ENCODE peak calls at places on chromosomes 5 and 9, in ten cellular contexts. X is NCI-H1417; A is fibroblast of the aortic adventitia; W is AG04449; N is iPS DF 6.9; T is activated CD8-positive, alpha-beta memory T cell treated with anti-CD3 and anti-CD28 coated beads for 1 hour; J is astrocyte of the spinal cord; P is aorta; D is dermis microvascular lymphatic vessel endothelial cell; S is sciatic nerve. G is an unnamed sample.

GRCh38 chr9:128702445-128702948 is at the start of gene PKN3:
- DNase-seq in X (peak; percentile 26), A (peak; percentile 73), W (no peak), N (no peak), T (no peak), J (peak; percentile 79), P (peak; percentile 94), D (peak; percentile 86), S (peak; percentile 93), G (peak; percentile 83)

GRCh38 chr5:126446498-126447224 is 23.5 kb downstream of the GRAMD2B start:
- DNase-seq in X (no peak), A (peak; percentile 73), W (peak; percentile 80), N (no peak), T (no peak), J (peak; percentile 67), P (no peak), D (no peak), S (no peak), G (no peak)

GRCh38 chr5:126464959-126465358 is 41.8 kb downstream of the GRAMD2B start:
- DNase-seq in X (peak; percentile 45), A (no peak), W (no peak), N (no peak), T (no peak), J (no peak), P (no peak), D (no peak), S (no peak), G (no peak)

GRCh38 chr9:68844623-68845612 is 139.9 kb downstream of the PIP5K1B start:
- DNase-seq in X (peak; percentile 27), A (peak; percentile 39), W (no peak), N (no peak), T (no peak), J (peak; percentile 2), P (peak; percentile 62), D (peak; percentile 39), S (no peak), G (peak; percentile 15)

GRCh38 chr9:2662496-2662895 is 40.9 kb downstream of the VLDLR start:
- DNase-seq in X (no peak), A (no peak), W (no peak), N (peak; percentile 33), T (no peak), J (no peak), P (no peak), D (peak; percentile 8), S (no peak), G (no peak)

GRCh38 chr9:125748511-125749099 is 1.4 kb downstream of the PBX3 start:
- DNase-seq in X (no peak), A (peak; percentile 44), W (no peak), N (no peak), T (no peak), J (peak; percentile 21), P (peak; percentile 46), D (no peak), S (no peak), G (no peak)

GRCh38 chr5:61659221-61659696 is 327.2 kb downstream of the ZSWIM6 start:
- DNase-seq in X (no peak), A (no peak), W (no peak), N (peak; percentile 60), T (no peak), J (no peak), P (no peak), D (no peak), S (no peak), G (no peak)

GRCh38 chr5:177455036-177455660 is 8.5 kb downstream of the PRR7 start:
- DNase-seq in X (peak; percentile 85), A (peak; percentile 47), W (no peak), N (no peak), T (peak; percentile 79), J (peak; percentile 71), P (peak; percentile 81), D (peak; percentile 69), S (peak; percentile 86), G (peak; percentile 75)

GRCh38 chr5:148957591-148958202 is 105.2 kb downstream of the SH3TC2 start:
- DNase-seq in X (peak; percentile 37), A (peak; percentile 41), W (no peak), N (no peak), T (peak; percentile 8), J (peak; percentile 46), P (no peak), D (peak; percentile 66), S (no peak), G (peak; percentile 66)

GRCh38 chr5:76367623-76368366 is 35.3 kb upstream of the IQGAP2 start:
- DNase-seq in X (no peak), A (no peak), W (no peak), N (no peak), T (no peak), J (no peak), P (no peak), D (no peak), S (no peak), G (no peak)

GRCh38 chr5:35133186-35133585 is 85.4 kb upstream of the AGXT2 start:
- DNase-seq in X (no peak), A (no peak), W (no peak), N (no peak), T (no peak), J (no peak), P (no peak), D (no peak), S (no peak), G (no peak)

GRCh38 chr9:124749811-124750210 is 21.3 kb downstream of the NR6A1 start:
- DNase-seq in X (no peak), A (no peak), W (no peak), N (no peak), T (no peak), J (peak; percentile 38), P (no peak), D (no peak), S (no peak), G (no peak)

GRCh38 chr5:154456540-154456939 is 10.7 kb downstream of the SAP30L start:
- DNase-seq in X (no peak), A (no peak), W (no peak), N (no peak), T (no peak), J (no peak), P (no peak), D (no peak), S (no peak), G (no peak)

GRCh38 chr5:113249216-113249615 is 185.6 kb downstream of the TSSK1B start:
- DNase-seq in X (no peak), A (peak; percentile 73), W (no peak), N (no peak), T (no peak), J (peak; percentile 78), P (no peak), D (peak; percentile 46), S (no peak), G (peak; percentile 87)

GRCh38 chr5:17154211-17154996 is 63.0 kb upstream of the BASP1 start:
- DNase-seq in X (no peak), A (peak; percentile 77), W (no peak), N (no peak), T (no peak), J (peak; percentile 68), P (no peak), D (peak; percentile 67), S (no peak), G (peak; percentile 72)

GRCh38 chr5:120454094-120454798 is 9.9 kb upstream of the PRR16 start:
- DNase-seq in X (no peak), A (peak; percentile 92), W (no peak), N (no peak), T (no peak), J (peak; percentile 84), P (no peak), D (no peak), S (no peak), G (peak; percentile 65)